ENCODE peak calls at places on chromosomes 12 and 14, in ten cellular contexts. One of them, this sample, is unnamed.

GRCh38 chr12:63816031-63816430 is 28.5 kb upstream of the SRGAP1 start:
- DNase-seq in NCI-H2171: no peak
- DNase-seq in CD4-positive, alpha-beta T cell: no peak
- DNase-seq in left lung: no peak
- DNase-seq in activated CD4-positive, alpha-beta T cell treated with anti-CD3 and anti-CD28 coated beads for 48 hours: no peak
- DNase-seq in CD8-positive, alpha-beta T cell: no peak
- DNase-seq in LHCN-M2: no peak
- DNase-seq in stimulated activated CD4-positive, alpha-beta T cell treated with anti-CD3 and anti-CD28 coated beads, Interleukin-12 subunit alpha, Interleukin-12 subunit beta, amount 100 ng/mL, for 48 hours: no peak
- DNase-seq in AG08395: no peak
- DNase-seq in iPS-NIHi11: no peak
- DNase-seq in this sample: no peak

GRCh38 chr14:78319826-78320635 is 149.9 kb downstream of the NRXN3 start:
- DNase-seq in stimulated activated CD4-positive, alpha-beta T cell treated with anti-CD3 and anti-CD28 coated beads, Interleukin-12 subunit alpha, Interleukin-12 subunit beta, amount 100 ng/mL, for 48 hours: no peak
- DNase-seq in AG08395: no peak
- DNase-seq in iPS-NIHi11: no peak
- DNase-seq in CD8-positive, alpha-beta T cell: no peak
- DNase-seq in left lung: no peak
- DNase-seq in NCI-H2171: peak
- DNase-seq in CD4-positive, alpha-beta T cell: no peak
- DNase-seq in LHCN-M2: no peak
- DNase-seq in activated CD4-positive, alpha-beta T cell treated with anti-CD3 and anti-CD28 coated beads for 48 hours: no peak
- DNase-seq in this sample: no peak

GRCh38 chr12:28868414-28868813 is 280.7 kb upstream of the FAR2 start:
- DNase-seq in iPS-NIHi11: no peak
- DNase-seq in CD4-positive, alpha-beta T cell: no peak
- DNase-seq in AG08395: no peak
- DNase-seq in activated CD4-positive, alpha-beta T cell treated with anti-CD3 and anti-CD28 coated beads for 48 hours: no peak
- DNase-seq in LHCN-M2: no peak
- DNase-seq in stimulated activated CD4-positive, alpha-beta T cell treated with anti-CD3 and anti-CD28 coated beads, Interleukin-12 subunit alpha, Interleukin-12 subunit beta, amount 100 ng/mL, for 48 hours: no peak
- DNase-seq in NCI-H2171: no peak
- DNase-seq in left lung: no peak
- DNase-seq in CD8-positive, alpha-beta T cell: no peak
- DNase-seq in this sample: no peak

GRCh38 chr12:79512068-79512467 is 178.7 kb downstream of the PAWR start:
- DNase-seq in activated CD4-positive, alpha-beta T cell treated with anti-CD3 and anti-CD28 coated beads for 48 hours: no peak
- DNase-seq in NCI-H2171: no peak
- DNase-seq in CD4-positive, alpha-beta T cell: no peak
- DNase-seq in left lung: no peak
- DNase-seq in LHCN-M2: no peak
- DNase-seq in stimulated activated CD4-positive, alpha-beta T cell treated with anti-CD3 and anti-CD28 coated beads, Interleukin-12 subunit alpha, Interleukin-12 subunit beta, amount 100 ng/mL, for 48 hours: no peak
- DNase-seq in CD8-positive, alpha-beta T cell: no peak
- DNase-seq in iPS-NIHi11: peak
- DNase-seq in AG08395: no peak
- DNase-seq in this sample: no peak

GRCh38 chr14:91545946-91546716 is 36.0 kb upstream of the PPP4R3A start:
- DNase-seq in LHCN-M2: peak
- DNase-seq in stimulated activated CD4-positive, alpha-beta T cell treated with anti-CD3 and anti-CD28 coated beads, Interleukin-12 subunit alpha, Interleukin-12 subunit beta, amount 100 ng/mL, for 48 hours: no peak
- DNase-seq in left lung: no peak
- DNase-seq in CD8-positive, alpha-beta T cell: no peak
- DNase-seq in CD4-positive, alpha-beta T cell: no peak
- DNase-seq in iPS-NIHi11: no peak
- DNase-seq in AG08395: no peak
- DNase-seq in NCI-H2171: peak
- DNase-seq in activated CD4-positive, alpha-beta T cell treated with anti-CD3 and anti-CD28 coated beads for 48 hours: no peak
- DNase-seq in this sample: no peak

GRCh38 chr12:49068879-49069506 is 786 bp downstream of the RHEBL1 start:
- DNase-seq in activated CD4-positive, alpha-beta T cell treated with anti-CD3 and anti-CD28 coated beads for 48 hours: no peak
- DNase-seq in CD4-positive, alpha-beta T cell: no peak
- DNase-seq in left lung: no peak
- DNase-seq in LHCN-M2: no peak
- DNase-seq in CD8-positive, alpha-beta T cell: no peak
- DNase-seq in iPS-NIHi11: no peak
- DNase-seq in stimulated activated CD4-positive, alpha-beta T cell treated with anti-CD3 and anti-CD28 coated beads, Interleukin-12 subunit alpha, Interleukin-12 subunit beta, amount 100 ng/mL, for 48 hours: no peak
- DNase-seq in NCI-H2171: peak
- DNase-seq in AG08395: no peak
- DNase-seq in this sample: no peak

GRCh38 chr14:104359301-104359968 is 220.1 kb upstream of the C14orf180 start:
- DNase-seq in stimulated activated CD4-positive, alpha-beta T cell treated with anti-CD3 and anti-CD28 coated beads, Interleukin-12 subunit alpha, Interleukin-12 subunit beta, amount 100 ng/mL, for 48 hours: no peak
- DNase-seq in NCI-H2171: no peak
- DNase-seq in AG08395: no peak
- DNase-seq in CD8-positive, alpha-beta T cell: no peak
- DNase-seq in activated CD4-positive, alpha-beta T cell treated with anti-CD3 and anti-CD28 coated beads for 48 hours: no peak
- DNase-seq in CD4-positive, alpha-beta T cell: no peak
- DNase-seq in left lung: peak
- DNase-seq in LHCN-M2: no peak
- DNase-seq in iPS-NIHi11: no peak
- DNase-seq in this sample: no peak

GRCh38 chr14:48035836-48036235 is 360.4 kb upstream of the MDGA2 start:
- DNase-seq in LHCN-M2: no peak
- DNase-seq in activated CD4-positive, alpha-beta T cell treated with anti-CD3 and anti-CD28 coated beads for 48 hours: no peak
- DNase-seq in iPS-NIHi11: peak
- DNase-seq in NCI-H2171: no peak
- DNase-seq in AG08395: no peak
- DNase-seq in left lung: peak
- DNase-seq in CD8-positive, alpha-beta T cell: no peak
- DNase-seq in CD4-positive, alpha-beta T cell: no peak
- DNase-seq in stimulated activated CD4-positive, alpha-beta T cell treated with anti-CD3 and anti-CD28 coated beads, Interleukin-12 subunit alpha, Interleukin-12 subunit beta, amount 100 ng/mL, for 48 hours: no peak
- DNase-seq in this sample: no peak

GRCh38 chr14:104897286-104898194 is 27.1 kb upstream of the PLD4 start:
- DNase-seq in stimulated activated CD4-positive, alpha-beta T cell treated with anti-CD3 and anti-CD28 coated beads, Interleukin-12 subunit alpha, Interleukin-12 subunit beta, amount 100 ng/mL, for 48 hours: no peak
- DNase-seq in LHCN-M2: no peak
- DNase-seq in left lung: peak
- DNase-seq in iPS-NIHi11: peak
- DNase-seq in NCI-H2171: no peak
- DNase-seq in CD4-positive, alpha-beta T cell: no peak
- DNase-seq in CD8-positive, alpha-beta T cell: no peak
- DNase-seq in activated CD4-positive, alpha-beta T cell treated with anti-CD3 and anti-CD28 coated beads for 48 hours: no peak
- DNase-seq in AG08395: no peak
- DNase-seq in this sample: no peak

GRCh38 chr14:101001311-101002069 is 98.0 kb upstream of the RTL1 start:
- DNase-seq in LHCN-M2: no peak
- DNase-seq in left lung: no peak
- DNase-seq in CD4-positive, alpha-beta T cell: no peak
- DNase-seq in AG08395: peak
- DNase-seq in NCI-H2171: no peak
- DNase-seq in stimulated activated CD4-positive, alpha-beta T cell treated with anti-CD3 and anti-CD28 coated beads, Interleukin-12 subunit alpha, Interleukin-12 subunit beta, amount 100 ng/mL, for 48 hours: no peak
- DNase-seq in CD8-positive, alpha-beta T cell: no peak
- DNase-seq in activated CD4-positive, alpha-beta T cell treated with anti-CD3 and anti-CD28 coated beads for 48 hours: peak
- DNase-seq in iPS-NIHi11: no peak
- DNase-seq in this sample: peak

GRCh38 chr14:95062946-95063345 is 94.4 kb downstream of the DICER1 start:
- DNase-seq in NCI-H2171: no peak
- DNase-seq in LHCN-M2: no peak
- DNase-seq in stimulated activated CD4-positive, alpha-beta T cell treated with anti-CD3 and anti-CD28 coated beads, Interleukin-12 subunit alpha, Interleukin-12 subunit beta, amount 100 ng/mL, for 48 hours: no peak
- DNase-seq in left lung: no peak
- DNase-seq in activated CD4-positive, alpha-beta T cell treated with anti-CD3 and anti-CD28 coated beads for 48 hours: no peak
- DNase-seq in iPS-NIHi11: no peak
- DNase-seq in AG08395: no peak
- DNase-seq in CD4-positive, alpha-beta T cell: no peak
- DNase-seq in CD8-positive, alpha-beta T cell: no peak
- DNase-seq in this sample: no peak

GRCh38 chr14:90969493-90970166 is 90.8 kb downstream of the RPS6KA5 start:
- DNase-seq in CD4-positive, alpha-beta T cell: no peak
- DNase-seq in AG08395: no peak
- DNase-seq in stimulated activated CD4-positive, alpha-beta T cell treated with anti-CD3 and anti-CD28 coated beads, Interleukin-12 subunit alpha, Interleukin-12 subunit beta, amount 100 ng/mL, for 48 hours: no peak
- DNase-seq in NCI-H2171: no peak
- DNase-seq in activated CD4-positive, alpha-beta T cell treated with anti-CD3 and anti-CD28 coated beads for 48 hours: no peak
- DNase-seq in LHCN-M2: no peak
- DNase-seq in iPS-NIHi11: no peak
- DNase-seq in left lung: no peak
- DNase-seq in CD8-positive, alpha-beta T cell: no peak
- DNase-seq in this sample: no peak

GRCh38 chr12:87444039-87444438 is 585.2 kb downstream of the C12orf50 start:
- DNase-seq in iPS-NIHi11: no peak
- DNase-seq in NCI-H2171: no peak
- DNase-seq in AG08395: no peak
- DNase-seq in activated CD4-positive, alpha-beta T cell treated with anti-CD3 and anti-CD28 coated beads for 48 hours: no peak
- DNase-seq in left lung: no peak
- DNase-seq in stimulated activated CD4-positive, alpha-beta T cell treated with anti-CD3 and anti-CD28 coated beads, Interleukin-12 subunit alpha, Interleukin-12 subunit beta, amount 100 ng/mL, for 48 hours: no peak
- DNase-seq in LHCN-M2: no peak
- DNase-seq in CD8-positive, alpha-beta T cell: no peak
- DNase-seq in CD4-positive, alpha-beta T cell: no peak
- DNase-seq in this sample: no peak

GRCh38 chr14:64438181-64438839 is 27.0 kb upstream of the AKAP5 start:
- DNase-seq in CD8-positive, alpha-beta T cell: no peak
- DNase-seq in activated CD4-positive, alpha-beta T cell treated with anti-CD3 and anti-CD28 coated beads for 48 hours: no peak
- DNase-seq in AG08395: peak
- DNase-seq in left lung: no peak
- DNase-seq in CD4-positive, alpha-beta T cell: no peak
- DNase-seq in NCI-H2171: no peak
- DNase-seq in stimulated activated CD4-positive, alpha-beta T cell treated with anti-CD3 and anti-CD28 coated beads, Interleukin-12 subunit alpha, Interleukin-12 subunit beta, amount 100 ng/mL, for 48 hours: no peak
- DNase-seq in LHCN-M2: peak
- DNase-seq in iPS-NIHi11: no peak
- DNase-seq in this sample: peak

GRCh38 chr14:103527408-103528157 is 1.4 kb upstream of the TRMT61A start:
- DNase-seq in CD4-positive, alpha-beta T cell: no peak
- DNase-seq in activated CD4-positive, alpha-beta T cell treated with anti-CD3 and anti-CD28 coated beads for 48 hours: peak
- DNase-seq in left lung: no peak
- DNase-seq in LHCN-M2: peak
- DNase-seq in stimulated activated CD4-positive, alpha-beta T cell treated with anti-CD3 and anti-CD28 coated beads, Interleukin-12 subunit alpha, Interleukin-12 subunit beta, amount 100 ng/mL, for 48 hours: no peak
- DNase-seq in CD8-positive, alpha-beta T cell: no peak
- DNase-seq in iPS-NIHi11: no peak
- DNase-seq in AG08395: peak
- DNase-seq in NCI-H2171: no peak
- DNase-seq in this sample: peak